ENCODE peak calls at places on chromosomes 6 and 20, in four cellular contexts. Z is mesendoderm, Y is mesenchymal stem cell, L is adrenal gland. A is an unnamed sample.
A peak's percentile ranks its signal among the peaks of the same experiment; 100 is the strongest.

GRCh38 chr6:137734875-137735182 is 132.2 kb upstream of the TNFAIP3 start:
- DNase-seq in Z (no peak), Y (peak; percentile 33), L (peak; percentile 35), A (no peak)

GRCh38 chr6:137906020-137906472 is 39.0 kb downstream of the TNFAIP3 start:
- DNase-seq in Z (no peak), Y (no peak), L (no peak), A (no peak)

GRCh38 chr6:15662246-15663056 is at the start of gene DTNBP1:
- DNase-seq in Z (peak; percentile 66), Y (peak; percentile 48), L (peak; percentile 68), A (peak; percentile 64)

GRCh38 chr6:35202066-35202546 is 11.7 kb upstream of the SCUBE3 start:
- DNase-seq in Z (no peak), Y (no peak), L (no peak), A (no peak)

GRCh38 chr20:34475979-34476736 is 40.1 kb upstream of the DYNLRB1 start:
- DNase-seq in Z (no peak), Y (no peak), L (peak; percentile 72), A (no peak)

GRCh38 chr6:20328266-20328946 is 73.3 kb upstream of the E2F3 start:
- DNase-seq in Z (peak; percentile 76), Y (no peak), L (no peak), A (no peak)

GRCh38 chr6:34462561-34462971 is 3.3 kb upstream of the PACSIN1 start:
- DNase-seq in Z (peak; percentile 77), Y (peak; percentile 35), L (peak; percentile 66), A (peak; percentile 71)

GRCh38 chr6:155177369-155177961 is 86.3 kb upstream of the CLDN20 start:
- DNase-seq in Z (peak; percentile 65), Y (peak; percentile 78), L (peak; percentile 78), A (peak; percentile 71)

GRCh38 chr20:7710440-7710839 is 229.8 kb downstream of the HAO1 start:
- DNase-seq in Z (no peak), Y (no peak), L (no peak), A (no peak)

GRCh38 chr20:32059189-32059588 is 7.1 kb downstream of the HCK start:
- DNase-seq in Z (no peak), Y (no peak), L (no peak), A (no peak)
- H3K4me1 ChIP-seq in Z (no peaks in the 10 kb centered on the region), Y (no peaks in the 10 kb centered on the region), L (no peaks in the 10 kb centered on the region), A (no peaks in the 10 kb centered on the region)

GRCh38 chr20:17808782-17809181 is 109.0 kb downstream of the BANF2 start:
- DNase-seq in Z (no peak), Y (no peak), L (peak; percentile 9), A (no peak)
- H3K4me1 ChIP-seq in Z (no peaks in the 10 kb centered on the region), Y (peaks cover 17% of the 10 kb centered on the region), L (peaks cover 8% of the 10 kb centered on the region), A (no peaks in the 10 kb centered on the region)

GRCh38 chr6:56386717-56387116 is 139.3 kb upstream of the COL21A1 start:
- DNase-seq in Z (no peak), Y (no peak), L (no peak), A (no peak)
- H3K4me1 ChIP-seq in Z (no peaks in the 10 kb centered on the region), Y (peaks cover 2% of the 10 kb centered on the region), L (no peaks in the 10 kb centered on the region), A (peaks cover 9% of the 10 kb centered on the region)

GRCh38 chr6:4021133-4021861 is 57.6 kb downstream of the FAM217A start:
- DNase-seq in Z (peak; percentile 99), Y (peak; percentile 98), L (peak; percentile 96), A (peak; percentile 96)
- H3K4me1 ChIP-seq in Z (no peaks in the 10 kb centered on the region), Y (no peaks in the 10 kb centered on the region), L (peaks cover 56% of the 10 kb centered on the region), A (peaks cover 39% of the 10 kb centered on the region)

GRCh38 chr6:342832-343179 is 48.7 kb upstream of the IRF4 start:
- DNase-seq in Z (no peak), Y (no peak), L (no peak), A (no peak)

GRCh38 chr6:345747-346388 is 45.7 kb upstream of the IRF4 start:
- DNase-seq in Z (no peak), Y (peak; percentile 59), L (peak; percentile 91), A (no peak)

GRCh38 chr6:344816-345340 is 46.7 kb upstream of the IRF4 start:
- DNase-seq in Z (no peak), Y (peak; percentile 79), L (no peak), A (no peak)

GRCh38 chr6:343226-343935 is 48.2 kb upstream of the IRF4 start:
- DNase-seq in Z (no peak), Y (no peak), L (no peak), A (no peak)

DNA sequence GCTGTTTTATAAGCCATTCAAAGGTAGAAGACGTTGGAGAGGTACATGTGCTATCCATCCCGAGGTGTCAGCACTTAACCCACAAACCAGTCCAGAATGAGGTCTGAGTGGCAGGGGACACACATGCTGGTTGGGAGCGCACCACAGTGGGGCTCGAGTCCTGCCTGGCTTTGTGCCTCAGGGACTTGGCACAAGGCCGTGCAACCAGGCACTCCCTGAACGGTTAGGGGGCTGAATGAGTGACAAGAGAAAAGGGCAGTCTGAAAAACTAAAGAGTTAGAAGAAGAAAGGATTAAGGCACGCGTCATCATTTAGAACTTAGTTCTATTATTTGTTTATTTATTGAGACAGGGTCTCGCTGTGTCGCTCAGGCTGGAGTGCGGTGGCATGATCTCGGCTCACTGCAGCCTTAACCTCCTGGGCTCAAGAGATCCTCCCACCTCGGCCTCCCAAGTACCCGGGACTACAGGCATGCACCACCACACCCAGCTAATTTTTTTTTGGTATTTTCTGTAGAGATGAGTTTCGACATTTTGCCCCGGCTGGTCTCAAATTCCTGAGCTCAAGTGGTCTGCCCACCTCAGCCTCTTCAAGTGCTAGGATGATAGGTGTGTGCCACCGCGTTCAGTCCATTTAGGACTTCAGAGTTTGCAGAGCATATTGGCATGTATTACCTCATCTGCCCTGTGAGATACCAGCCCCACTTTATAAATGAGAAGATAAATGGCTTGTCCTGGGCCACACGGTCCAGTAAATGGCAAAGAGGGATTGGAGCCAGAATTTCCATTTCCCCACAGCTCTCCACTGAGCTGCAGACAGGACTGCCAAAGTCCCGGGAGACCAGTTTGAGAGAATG is 47.4 kb upstream of the IRF4 start:
- DNase-seq in Z (no peak), Y (peak; percentile 46), L (no peak), A (no peak)
- H3K4me1 ChIP-seq in Z (no peaks in the 10 kb centered on the region), Y (peaks cover 5% of the 10 kb centered on the region), L (peaks cover under 1% of the 10 kb centered on the region), A (no peaks in the 10 kb centered on the region)